ENCODE peak calls at places on chromosomes 12 and 14, in nine cellular contexts. One of them, this sample, is unnamed.
A peak's percentile ranks its signal among the peaks of the same experiment; 100 is the strongest.

GRCh38 chr12:75738486-75738885 is 227.1 kb upstream of the KRR1 start:
- DNase-seq in dorsolateral prefrontal cortex: no peak
- DNase-seq in cardiac muscle cell: peak; percentile 13
- DNase-seq in tibial artery: no peak
- DNase-seq in foreskin fibroblast: peak; percentile 28
- DNase-seq in IMR-90: peak; percentile 42
- DNase-seq in pancreas: no peak
- DNase-seq in RWPE2: no peak
- DNase-seq in coronary artery: no peak
- DNase-seq in this sample: no peak

GRCh38 chr12:131092911-131093901 is 139.5 kb downstream of the ADGRD1 start:
- DNase-seq in foreskin fibroblast: no peak
- DNase-seq in RWPE2: peak; percentile 44
- DNase-seq in tibial artery: peak; percentile 18
- DNase-seq in pancreas: no peak
- DNase-seq in dorsolateral prefrontal cortex: peak; percentile 7
- DNase-seq in IMR-90: no peak
- DNase-seq in cardiac muscle cell: no peak
- DNase-seq in coronary artery: peak; percentile 62
- DNase-seq in this sample: peak; percentile 4

GRCh38 chr12:131061041-131061806 is 107.5 kb downstream of the ADGRD1 start:
- DNase-seq in dorsolateral prefrontal cortex: no peak
- DNase-seq in tibial artery: no peak
- DNase-seq in coronary artery: peak; percentile 62
- DNase-seq in RWPE2: peak; percentile 28
- DNase-seq in foreskin fibroblast: no peak
- DNase-seq in pancreas: no peak
- DNase-seq in IMR-90: no peak
- DNase-seq in cardiac muscle cell: no peak
- DNase-seq in this sample: no peak

GRCh38 chr12:72264548-72265175 is 7.5 kb upstream of the TRHDE start:
- DNase-seq in IMR-90: peak; percentile 48
- DNase-seq in foreskin fibroblast: peak; percentile 62
- DNase-seq in RWPE2: no peak
- DNase-seq in coronary artery: no peak
- DNase-seq in dorsolateral prefrontal cortex: no peak
- DNase-seq in pancreas: no peak
- DNase-seq in tibial artery: no peak
- DNase-seq in cardiac muscle cell: peak; percentile 44
- DNase-seq in this sample: no peak

GRCh38 chr12:107497231-107497630 is 188.4 kb upstream of the PWP1 start:
- DNase-seq in IMR-90: no peak
- DNase-seq in tibial artery: no peak
- DNase-seq in pancreas: no peak
- DNase-seq in foreskin fibroblast: no peak
- DNase-seq in dorsolateral prefrontal cortex: no peak
- DNase-seq in RWPE2: no peak
- DNase-seq in cardiac muscle cell: no peak
- DNase-seq in coronary artery: no peak
- DNase-seq in this sample: no peak

GRCh38 chr14:91306547-91306946 is 62.0 kb upstream of the GPR68 start:
- DNase-seq in foreskin fibroblast: no peak
- DNase-seq in IMR-90: no peak
- DNase-seq in dorsolateral prefrontal cortex: no peak
- DNase-seq in RWPE2: no peak
- DNase-seq in coronary artery: no peak
- DNase-seq in pancreas: no peak
- DNase-seq in cardiac muscle cell: no peak
- DNase-seq in tibial artery: no peak
- DNase-seq in this sample: no peak

GRCh38 chr12:12356886-12357696 is at the start of gene BORCS5:
- DNase-seq in dorsolateral prefrontal cortex: peak; percentile 98
- DNase-seq in IMR-90: peak; percentile 87
- DNase-seq in RWPE2: peak; percentile 86
- DNase-seq in pancreas: peak; percentile 98
- DNase-seq in tibial artery: peak; percentile 96
- DNase-seq in cardiac muscle cell: peak; percentile 96
- DNase-seq in foreskin fibroblast: peak; percentile 98
- DNase-seq in coronary artery: peak; percentile 96
- DNase-seq in this sample: peak; percentile 65

GRCh38 chr14:86911506-86911905 is 1081.5 kb downstream of the GALC start:
- DNase-seq in tibial artery: no peak
- DNase-seq in dorsolateral prefrontal cortex: no peak
- DNase-seq in pancreas: no peak
- DNase-seq in RWPE2: no peak
- DNase-seq in foreskin fibroblast: no peak
- DNase-seq in cardiac muscle cell: no peak
- DNase-seq in coronary artery: no peak
- DNase-seq in IMR-90: no peak
- DNase-seq in this sample: no peak

GRCh38 chr12:51951843-51952722 is 584 bp downstream of the ACVR1B start:
- DNase-seq in coronary artery: peak; percentile 75
- DNase-seq in pancreas: peak; percentile 25
- DNase-seq in foreskin fibroblast: peak; percentile 36
- DNase-seq in RWPE2: no peak
- DNase-seq in tibial artery: peak; percentile 60
- DNase-seq in cardiac muscle cell: peak; percentile 36
- DNase-seq in dorsolateral prefrontal cortex: no peak
- DNase-seq in IMR-90: no peak
- DNase-seq in this sample: no peak

GRCh38 chr12:8913702-8914032 is 642 bp upstream of the PHC1 start:
- DNase-seq in foreskin fibroblast: no peak
- DNase-seq in coronary artery: no peak
- DNase-seq in pancreas: no peak
- DNase-seq in IMR-90: no peak
- DNase-seq in dorsolateral prefrontal cortex: no peak
- DNase-seq in tibial artery: no peak
- DNase-seq in cardiac muscle cell: peak; percentile 19
- DNase-seq in RWPE2: no peak
- DNase-seq in this sample: no peak

GRCh38 chr12:122009741-122010140 is 11.9 kb upstream of the BCL7A start:
- DNase-seq in coronary artery: no peak
- DNase-seq in IMR-90: no peak
- DNase-seq in foreskin fibroblast: no peak
- DNase-seq in dorsolateral prefrontal cortex: no peak
- DNase-seq in pancreas: no peak
- DNase-seq in tibial artery: no peak
- DNase-seq in cardiac muscle cell: no peak
- DNase-seq in RWPE2: no peak
- DNase-seq in this sample: no peak

GRCh38 chr12:68479832-68480291 is 130.8 kb upstream of the RAP1B start:
- DNase-seq in pancreas: no peak
- DNase-seq in IMR-90: peak; percentile 57
- DNase-seq in dorsolateral prefrontal cortex: no peak
- DNase-seq in tibial artery: no peak
- DNase-seq in RWPE2: no peak
- DNase-seq in cardiac muscle cell: no peak
- DNase-seq in foreskin fibroblast: no peak
- DNase-seq in coronary artery: no peak
- DNase-seq in this sample: no peak

GRCh38 chr12:3130053-3130805 is 53.0 kb downstream of the TSPAN9 start:
- DNase-seq in IMR-90: peak; percentile 19
- DNase-seq in RWPE2: no peak
- DNase-seq in coronary artery: no peak
- DNase-seq in pancreas: no peak
- DNase-seq in foreskin fibroblast: no peak
- DNase-seq in tibial artery: no peak
- DNase-seq in dorsolateral prefrontal cortex: peak; percentile 32
- DNase-seq in cardiac muscle cell: no peak
- DNase-seq in this sample: no peak
- TF ChIP-seq CTCF in IMR-90: no peak
- TF ChIP-seq CTCF in RWPE2: no peak
- TF ChIP-seq CTCF in coronary artery: no peak
- TF ChIP-seq CTCF in pancreas: no peak
- TF ChIP-seq CTCF in foreskin fibroblast: no peak
- TF ChIP-seq CTCF in tibial artery: no peak
- TF ChIP-seq CTCF in dorsolateral prefrontal cortex: no peak
- TF ChIP-seq CTCF in cardiac muscle cell: no peak
- TF ChIP-seq CTCF in this sample: no peak

DNA sequence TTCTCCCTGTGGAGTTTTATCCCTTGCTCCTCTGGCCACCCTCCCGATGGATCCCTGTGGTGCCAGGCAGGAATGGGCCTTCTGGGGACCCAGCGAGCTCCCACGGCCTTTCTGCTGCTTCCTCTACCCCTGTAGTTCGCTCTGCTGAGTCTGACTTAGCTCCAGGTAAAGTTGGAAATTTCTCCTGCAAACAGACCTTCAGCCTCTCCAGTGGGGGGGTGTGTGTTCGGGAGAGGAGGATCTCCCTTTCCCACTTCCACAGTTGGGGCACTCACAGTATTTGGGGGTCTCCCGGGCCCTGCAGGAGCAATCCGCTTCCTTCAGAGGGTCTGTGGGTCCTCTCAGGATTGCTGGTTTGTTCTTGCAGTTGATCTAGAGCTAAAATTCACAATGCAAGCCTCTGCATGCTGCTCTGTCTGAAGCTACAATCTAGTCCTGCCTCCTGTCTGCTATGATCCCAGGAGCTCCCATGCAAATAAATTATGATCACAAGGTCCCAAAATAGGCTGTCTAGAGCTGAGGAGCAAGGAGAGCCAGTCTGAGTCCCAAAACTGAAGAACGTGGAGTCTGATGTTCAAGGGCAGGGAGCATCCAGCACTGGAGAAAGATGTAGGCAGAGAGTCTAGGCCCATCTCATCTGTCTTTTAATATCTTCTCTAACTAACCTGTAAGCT is 18.3 kb downstream of the MTRFR start:
- DNase-seq in pancreas: no peak
- DNase-seq in dorsolateral prefrontal cortex: no peak
- DNase-seq in RWPE2: no peak
- DNase-seq in foreskin fibroblast: no peak
- DNase-seq in coronary artery: no peak
- DNase-seq in cardiac muscle cell: no peak
- DNase-seq in tibial artery: no peak
- DNase-seq in IMR-90: no peak
- DNase-seq in this sample: no peak
- H3K4me3 ChIP-seq in pancreas: no peak overlapping the region
- H3K4me3 ChIP-seq in dorsolateral prefrontal cortex: no peak overlapping the region
- H3K4me3 ChIP-seq in RWPE2: no peak overlapping the region
- H3K4me3 ChIP-seq in foreskin fibroblast: no peak overlapping the region
- H3K4me3 ChIP-seq in coronary artery: no peak overlapping the region
- H3K4me3 ChIP-seq in cardiac muscle cell: no peak overlapping the region
- H3K4me3 ChIP-seq in tibial artery: no peak overlapping the region
- H3K4me3 ChIP-seq in IMR-90: no peak overlapping the region
- H3K4me3 ChIP-seq in this sample: no peak overlapping the region

DNA sequence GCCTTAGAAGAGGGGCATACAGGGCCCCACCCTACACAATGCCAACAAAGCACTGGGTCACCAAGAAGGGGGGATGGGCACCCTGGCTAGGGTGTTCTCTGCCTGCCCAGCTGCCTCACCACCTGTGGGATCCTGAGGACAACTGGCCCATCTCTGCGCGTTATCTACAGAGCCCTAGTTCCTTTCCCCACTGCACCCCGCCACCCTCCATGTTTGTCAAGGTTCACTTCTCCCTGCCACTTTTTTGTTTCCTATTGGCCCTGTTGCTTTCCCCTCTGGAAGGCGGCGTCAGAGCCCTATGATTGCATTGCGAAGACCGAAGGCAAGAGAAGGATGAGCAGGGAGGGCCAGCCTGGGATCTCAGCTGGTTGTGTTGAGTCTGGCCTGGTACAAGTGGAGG is 1.6 kb downstream of the SLC48A1 start:
- DNase-seq in RWPE2: no peak
- DNase-seq in pancreas: no peak
- DNase-seq in foreskin fibroblast: no peak
- DNase-seq in tibial artery: no peak
- DNase-seq in IMR-90: no peak
- DNase-seq in dorsolateral prefrontal cortex: no peak
- DNase-seq in cardiac muscle cell: no peak
- DNase-seq in coronary artery: no peak
- DNase-seq in this sample: no peak
- TF ChIP-seq CTCF in RWPE2: no peak
- TF ChIP-seq CTCF in pancreas: no peak
- TF ChIP-seq CTCF in foreskin fibroblast: no peak
- TF ChIP-seq CTCF in tibial artery: no peak
- TF ChIP-seq CTCF in IMR-90: no peak
- TF ChIP-seq CTCF in dorsolateral prefrontal cortex: no peak
- TF ChIP-seq CTCF in cardiac muscle cell: no peak
- TF ChIP-seq CTCF in coronary artery: no peak
- TF ChIP-seq CTCF in this sample: no peak

GRCh38 chr12:92144631-92145480 is 790 bp downstream of the BTG1 start:
- DNase-seq in pancreas: peak; percentile 55
- DNase-seq in cardiac muscle cell: peak; percentile 52
- DNase-seq in tibial artery: peak; percentile 58
- DNase-seq in dorsolateral prefrontal cortex: peak; percentile 25
- DNase-seq in IMR-90: peak; percentile 52
- DNase-seq in RWPE2: peak; percentile 59
- DNase-seq in coronary artery: peak; percentile 79
- DNase-seq in foreskin fibroblast: peak; percentile 75
- DNase-seq in this sample: no peak
- H3K4me3 ChIP-seq in pancreas: peak overlapping the region; percentile 51
- H3K4me3 ChIP-seq in cardiac muscle cell: peak overlapping the region; percentile 99
- H3K4me3 ChIP-seq in tibial artery: peak overlapping the region; percentile 94
- H3K4me3 ChIP-seq in dorsolateral prefrontal cortex: peak overlapping the region; percentile 95
- H3K4me3 ChIP-seq in IMR-90: peak overlapping the region; percentile 88
- H3K4me3 ChIP-seq in RWPE2: peak overlapping the region; percentile 80
- H3K4me3 ChIP-seq in coronary artery: peak overlapping the region; percentile 98
- H3K4me3 ChIP-seq in foreskin fibroblast: peak overlapping the region; percentile 89
- H3K4me3 ChIP-seq in this sample: peak overlapping the region; percentile 79

GRCh38 chr12:78473561-78473960 is 391.0 kb upstream of the SYT1 start:
- DNase-seq in coronary artery: no peak
- DNase-seq in cardiac muscle cell: no peak
- DNase-seq in foreskin fibroblast: no peak
- DNase-seq in RWPE2: no peak
- DNase-seq in pancreas: no peak
- DNase-seq in IMR-90: no peak
- DNase-seq in tibial artery: no peak
- DNase-seq in dorsolateral prefrontal cortex: no peak
- DNase-seq in this sample: no peak

GRCh38 chr12:78473136-78473535 is 391.4 kb upstream of the SYT1 start:
- DNase-seq in IMR-90: peak; percentile 56
- DNase-seq in RWPE2: no peak
- DNase-seq in coronary artery: no peak
- DNase-seq in dorsolateral prefrontal cortex: no peak
- DNase-seq in cardiac muscle cell: no peak
- DNase-seq in pancreas: no peak
- DNase-seq in foreskin fibroblast: peak; percentile 57
- DNase-seq in tibial artery: no peak
- DNase-seq in this sample: peak; percentile 23

GRCh38 chr12:78470354-78471195 is 394.0 kb upstream of the SYT1 start:
- DNase-seq in dorsolateral prefrontal cortex: peak; percentile 58
- DNase-seq in tibial artery: no peak
- DNase-seq in cardiac muscle cell: peak; percentile 23
- DNase-seq in coronary artery: no peak
- DNase-seq in foreskin fibroblast: peak; percentile 74
- DNase-seq in pancreas: no peak
- DNase-seq in IMR-90: peak; percentile 60
- DNase-seq in RWPE2: no peak
- DNase-seq in this sample: peak; percentile 58
- TF ChIP-seq CTCF in dorsolateral prefrontal cortex: peak; percentile 50
- TF ChIP-seq CTCF in tibial artery: no peak
- TF ChIP-seq CTCF in cardiac muscle cell: peak; percentile 43
- TF ChIP-seq CTCF in coronary artery: peak; percentile 19
- TF ChIP-seq CTCF in foreskin fibroblast: peak; percentile 62
- TF ChIP-seq CTCF in pancreas: no peak
- TF ChIP-seq CTCF in IMR-90: peak; percentile 70
- TF ChIP-seq CTCF in RWPE2: peak; percentile 70
- TF ChIP-seq CTCF in this sample: peak; percentile 83